ENCODE peak calls at places on chromosomes 2 and 18, in six cellular contexts. I is EH, U is RWPE1, X is dermis blood vessel endothelial cell, H is GM23248, N is GM04504. W is an unnamed sample.

GRCh38 chr2:241554610-241555322 is 3.8 kb upstream of the BOK start:
- DNase-seq in I (no peak), U (no peak), X (no peak), H (no peak), N (no peak), W (no peak)

GRCh38 chr2:159256159-159256558 is 30.3 kb downstream of the WDSUB1 start:
- DNase-seq in I (peak; percentile 70), U (no peak), X (no peak), H (no peak), N (no peak), W (no peak)

GRCh38 chr2:132670961-132671781 is 1.2 kb upstream of the LYPD1 start:
- DNase-seq in I (peak; percentile 93), U (peak; percentile 71), X (peak; percentile 67), H (peak; percentile 65), N (peak; percentile 49), W (no peak)

GRCh38 chr2:20667531-20668401 is 822 bp downstream of the GDF7 start:
- DNase-seq in I (no peak), U (no peak), X (no peak), H (no peak), N (no peak), W (no peak)

GRCh38 chr2:8550481-8550880 is 131.4 kb upstream of the ID2 start:
- DNase-seq in I (no peak), U (no peak), X (no peak), H (no peak), N (no peak), W (no peak)

GRCh38 chr2:216648105-216648504 is 14.9 kb downstream of the IGFBP2 start:
- DNase-seq in I (peak; percentile 66), U (no peak), X (peak; percentile 36), H (peak; percentile 85), N (no peak), W (no peak)

GRCh38 chr2:38600242-38600891 is 2.4 kb downstream of the HNRNPLL start:
- DNase-seq in I (peak; percentile 41), U (no peak), X (peak; percentile 21), H (peak; percentile 56), N (no peak), W (peak; percentile 27)

GRCh38 chr18:3603460-3604259 is 153.7 kb downstream of the TGIF1 start:
- DNase-seq in I (peak; percentile 98), U (peak; percentile 89), X (peak; percentile 96), H (peak; percentile 98), N (peak; percentile 93), W (no peak)

GRCh38 chr2:41895334-41895664 is 152.5 kb upstream of the PKDCC start:
- DNase-seq in I (no peak), U (no peak), X (no peak), H (no peak), N (no peak), W (no peak)

GRCh38 chr18:55048892-55049291 is 89.6 kb upstream of the CCDC68 start:
- DNase-seq in I (peak; percentile 45), U (peak; percentile 23), X (no peak), H (peak; percentile 83), N (no peak), W (no peak)

GRCh38 chr2:50347355-50348044 is 684.4 kb downstream of the NRXN1 start:
- DNase-seq in I (no peak), U (no peak), X (no peak), H (peak; percentile 1), N (no peak), W (peak; percentile 37)

GRCh38 chr2:191789791-191790190 is 57.1 kb downstream of the CAVIN2 start:
- DNase-seq in I (no peak), U (no peak), X (no peak), H (no peak), N (no peak), W (no peak)

GRCh38 chr18:48996901-48997463 is 46.2 kb upstream of the SMAD7 start:
- DNase-seq in I (peak; percentile 93), U (no peak), X (peak; percentile 32), H (peak; percentile 95), N (peak; percentile 96), W (no peak)

GRCh38 chr2:233165895-233166661 is 85.4 kb upstream of the ATG16L1 start:
- DNase-seq in I (no peak), U (peak; percentile 27), X (no peak), H (peak; percentile 11), N (peak; percentile 7), W (no peak)

GRCh38 chr2:147628971-147629421 is 215.8 kb upstream of the ACVR2A start:
- DNase-seq in I (peak; percentile 13), U (no peak), X (no peak), H (peak; percentile 38), N (no peak), W (no peak)

GRCh38 chr2:142140434-142140845 is 9.6 kb upstream of the LRP1B start:
- DNase-seq in I (peak; percentile 21), U (no peak), X (peak; percentile 56), H (peak; percentile 34), N (peak; percentile 5), W (peak; percentile 57)

GRCh38 chr18:70627100-70627802 is 338.4 kb downstream of the SOCS6 start:
- DNase-seq in I (no peak), U (no peak), X (no peak), H (no peak), N (no peak), W (no peak)

GRCh38 chr2:145655366-145655765 is 1135.4 kb upstream of the ZEB2 start:
- DNase-seq in I (no peak), U (no peak), X (no peak), H (no peak), N (no peak), W (no peak)

GRCh38 chr2:127154985-127155650 is 48.2 kb upstream of the BIN1 start:
- DNase-seq in I (peak; percentile 48), U (no peak), X (no peak), H (peak; percentile 74), N (peak; percentile 71), W (no peak)

GRCh38 chr2:238097201-238097987 is 2.7 kb upstream of the ESPNL start:
- DNase-seq in I (no peak), U (no peak), X (no peak), H (no peak), N (no peak), W (no peak)

GRCh38 chr2:197137234-197137633 is 173.3 kb downstream of the ANKRD44 start:
- DNase-seq in I (peak; percentile 59), U (peak; percentile 33), X (peak; percentile 68), H (peak; percentile 74), N (no peak), W (no peak)

GRCh38 chr2:237235383-237236095 is 149.8 kb downstream of the COPS8 start:
- DNase-seq in I (peak; percentile 89), U (no peak), X (no peak), H (peak; percentile 81), N (peak; percentile 74), W (no peak)